ENCODE peak calls at places on chromosome 20, in six cellular contexts. One of them, this sample, is unnamed.

GRCh38 chr20:23995905-23996666 is 7.5 kb upstream of the GGTLC1 start:
- DNase-seq in fibroblast of lung: peak; percentile 51
- DNase-seq in lower lobe of right lung: peak; percentile 70
- DNase-seq in cardiac muscle cell: peak; percentile 80
- DNase-seq in esophagus squamous epithelium: no peak
- DNase-seq in sigmoid colon: no peak
- DNase-seq in this sample: no peak

GRCh38 chr20:13432126-13432525 is 206.6 kb downstream of the TASP1 start:
- DNase-seq in lower lobe of right lung: no peak
- DNase-seq in sigmoid colon: no peak
- DNase-seq in esophagus squamous epithelium: no peak
- DNase-seq in fibroblast of lung: no peak
- DNase-seq in cardiac muscle cell: peak; percentile 37
- DNase-seq in this sample: peak; percentile 10

GRCh38 chr20:49446808-49447207 is 35.7 kb downstream of the KCNB1 start:
- DNase-seq in cardiac muscle cell: peak; percentile 81
- DNase-seq in esophagus squamous epithelium: no peak
- DNase-seq in sigmoid colon: peak; percentile 96
- DNase-seq in lower lobe of right lung: peak; percentile 59
- DNase-seq in fibroblast of lung: peak; percentile 43
- DNase-seq in this sample: no peak

GRCh38 chr20:9052136-9052535 is 16.8 kb upstream of the PLCB4 start:
- DNase-seq in sigmoid colon: no peak
- DNase-seq in fibroblast of lung: no peak
- DNase-seq in lower lobe of right lung: no peak
- DNase-seq in cardiac muscle cell: no peak
- DNase-seq in esophagus squamous epithelium: no peak
- DNase-seq in this sample: no peak

GRCh38 chr20:23634985-23635767 is 2.6 kb downstream of the CST3 start:
- DNase-seq in lower lobe of right lung: no peak
- DNase-seq in cardiac muscle cell: no peak
- DNase-seq in esophagus squamous epithelium: no peak
- DNase-seq in fibroblast of lung: no peak
- DNase-seq in sigmoid colon: no peak
- DNase-seq in this sample: no peak

GRCh38 chr20:13029687-13030510 is 21.1 kb downstream of the SPTLC3 start:
- DNase-seq in fibroblast of lung: peak; percentile 89
- DNase-seq in cardiac muscle cell: no peak
- DNase-seq in lower lobe of right lung: no peak
- DNase-seq in sigmoid colon: no peak
- DNase-seq in esophagus squamous epithelium: no peak
- DNase-seq in this sample: peak; percentile 89

GRCh38 chr20:1491891-1492642 is 847 bp upstream of the SIRPB2 start:
- DNase-seq in cardiac muscle cell: no peak
- DNase-seq in sigmoid colon: no peak
- DNase-seq in esophagus squamous epithelium: no peak
- DNase-seq in fibroblast of lung: no peak
- DNase-seq in lower lobe of right lung: no peak
- DNase-seq in this sample: no peak

GRCh38 chr20:15967334-15967733 is 605.9 kb downstream of the KIF16B start:
- DNase-seq in lower lobe of right lung: no peak
- DNase-seq in esophagus squamous epithelium: no peak
- DNase-seq in sigmoid colon: no peak
- DNase-seq in fibroblast of lung: no peak
- DNase-seq in cardiac muscle cell: no peak
- DNase-seq in this sample: no peak

GRCh38 chr20:58950603-58951002 is 30.5 kb upstream of the NELFCD start:
- DNase-seq in sigmoid colon: no peak
- DNase-seq in lower lobe of right lung: no peak
- DNase-seq in esophagus squamous epithelium: no peak
- DNase-seq in cardiac muscle cell: no peak
- DNase-seq in fibroblast of lung: no peak
- DNase-seq in this sample: no peak

GRCh38 chr20:16580127-16580526 is 6.9 kb upstream of the KIF16B start:
- DNase-seq in cardiac muscle cell: no peak
- DNase-seq in fibroblast of lung: peak; percentile 75
- DNase-seq in lower lobe of right lung: no peak
- DNase-seq in sigmoid colon: no peak
- DNase-seq in esophagus squamous epithelium: no peak
- DNase-seq in this sample: peak; percentile 42

GRCh38 chr20:38066969-38067716 is 33.6 kb downstream of the RPRD1B start:
- DNase-seq in lower lobe of right lung: no peak
- DNase-seq in cardiac muscle cell: no peak
- DNase-seq in sigmoid colon: no peak
- DNase-seq in esophagus squamous epithelium: no peak
- DNase-seq in fibroblast of lung: no peak
- DNase-seq in this sample: no peak

GRCh38 chr20:57092112-57092899 is 174.1 kb downstream of the BMP7 start:
- DNase-seq in cardiac muscle cell: peak; percentile 86
- DNase-seq in lower lobe of right lung: peak; percentile 69
- DNase-seq in fibroblast of lung: peak; percentile 24
- DNase-seq in sigmoid colon: peak; percentile 77
- DNase-seq in esophagus squamous epithelium: no peak
- DNase-seq in this sample: no peak

DNA sequence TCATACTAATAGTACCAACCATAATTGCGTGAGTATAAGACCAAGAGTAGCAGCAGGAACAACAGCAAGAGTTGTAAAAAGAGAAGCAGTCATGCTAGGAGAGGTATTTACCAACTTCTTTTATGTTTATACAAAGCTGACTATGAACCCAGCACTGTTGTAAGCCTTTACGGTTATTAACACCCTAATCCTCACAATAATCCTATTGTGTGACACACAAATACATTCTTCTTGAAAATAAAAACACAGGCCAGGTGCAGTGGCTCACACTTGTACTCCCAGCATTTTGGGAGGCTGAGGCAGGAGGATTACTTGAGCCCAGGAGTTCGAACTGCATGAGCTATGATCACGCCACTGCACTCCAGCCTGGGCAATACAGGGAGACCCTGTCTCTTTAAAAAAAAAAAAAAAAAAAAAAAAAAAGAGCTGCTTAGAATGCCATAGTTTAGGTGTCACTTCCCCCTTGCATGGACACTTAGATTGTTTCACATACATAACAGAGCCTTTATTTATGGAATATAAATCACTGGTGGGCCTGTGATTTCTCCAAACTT is 20.2 kb downstream of the HCK start:
- DNase-seq in lower lobe of right lung: no peak
- DNase-seq in esophagus squamous epithelium: no peak
- DNase-seq in sigmoid colon: no peak
- DNase-seq in cardiac muscle cell: no peak
- DNase-seq in fibroblast of lung: no peak
- DNase-seq in this sample: no peak
- H3K4me3 ChIP-seq in lower lobe of right lung: no peak overlapping the region
- H3K4me3 ChIP-seq in esophagus squamous epithelium: no peak overlapping the region
- H3K4me3 ChIP-seq in sigmoid colon: no peak overlapping the region
- H3K4me3 ChIP-seq in cardiac muscle cell: no peak overlapping the region
- H3K4me3 ChIP-seq in fibroblast of lung: no peak overlapping the region
- H3K4me3 ChIP-seq in this sample: no peak overlapping the region

DNA sequence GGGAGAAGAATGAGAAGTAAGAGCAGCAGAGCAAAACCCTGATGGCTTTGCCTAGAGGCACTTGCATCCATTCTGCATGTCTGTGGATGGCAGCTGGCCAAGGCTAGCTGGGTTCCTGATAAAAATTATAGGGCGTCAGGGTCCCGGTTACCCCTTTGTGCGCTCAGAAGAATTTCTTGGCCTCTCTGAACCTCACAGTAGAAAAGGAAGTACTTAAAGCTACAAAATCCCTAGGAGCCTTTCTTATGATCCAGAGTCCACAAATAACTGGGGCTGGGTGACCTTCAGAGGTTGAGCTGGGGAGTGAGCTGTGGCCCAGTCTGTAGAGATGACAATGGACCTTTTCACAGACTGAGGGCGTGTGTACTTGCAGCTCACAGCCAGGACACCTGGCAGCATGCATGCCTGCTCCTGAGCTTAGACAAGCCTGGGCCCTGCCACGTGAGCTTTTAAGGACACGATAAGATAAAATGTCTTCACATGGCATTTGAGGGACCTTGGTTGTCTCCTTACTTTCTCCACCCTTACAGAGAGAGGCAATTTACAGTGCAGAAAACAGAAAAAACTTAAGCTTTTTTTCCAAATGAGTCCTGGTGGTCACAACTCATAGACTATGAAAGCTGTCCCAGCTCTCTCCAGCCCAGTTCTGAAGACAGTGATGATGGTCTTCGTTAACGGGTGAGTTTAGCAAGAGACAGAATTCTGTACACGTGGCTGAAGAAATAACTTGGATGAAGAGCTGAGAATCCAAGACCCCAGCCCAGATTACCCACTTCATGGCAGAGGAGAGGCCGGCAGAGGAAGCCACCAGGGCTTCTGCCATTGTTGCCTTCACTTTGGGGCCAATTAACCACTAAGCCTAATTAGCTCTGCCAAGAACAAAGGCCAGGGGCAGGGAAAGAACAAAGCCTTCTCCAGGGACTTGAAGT is 50.3 kb downstream of the FOXA2 start:
- DNase-seq in sigmoid colon: no peak
- DNase-seq in cardiac muscle cell: no peak
- DNase-seq in esophagus squamous epithelium: no peak
- DNase-seq in fibroblast of lung: no peak
- DNase-seq in lower lobe of right lung: no peak
- DNase-seq in this sample: no peak
- TF ChIP-seq CTCF in sigmoid colon: no peak
- TF ChIP-seq CTCF in cardiac muscle cell: no peak
- TF ChIP-seq CTCF in esophagus squamous epithelium: no peak
- TF ChIP-seq CTCF in fibroblast of lung: no peak
- TF ChIP-seq CTCF in lower lobe of right lung: no peak
- TF ChIP-seq CTCF in this sample: no peak

DNA sequence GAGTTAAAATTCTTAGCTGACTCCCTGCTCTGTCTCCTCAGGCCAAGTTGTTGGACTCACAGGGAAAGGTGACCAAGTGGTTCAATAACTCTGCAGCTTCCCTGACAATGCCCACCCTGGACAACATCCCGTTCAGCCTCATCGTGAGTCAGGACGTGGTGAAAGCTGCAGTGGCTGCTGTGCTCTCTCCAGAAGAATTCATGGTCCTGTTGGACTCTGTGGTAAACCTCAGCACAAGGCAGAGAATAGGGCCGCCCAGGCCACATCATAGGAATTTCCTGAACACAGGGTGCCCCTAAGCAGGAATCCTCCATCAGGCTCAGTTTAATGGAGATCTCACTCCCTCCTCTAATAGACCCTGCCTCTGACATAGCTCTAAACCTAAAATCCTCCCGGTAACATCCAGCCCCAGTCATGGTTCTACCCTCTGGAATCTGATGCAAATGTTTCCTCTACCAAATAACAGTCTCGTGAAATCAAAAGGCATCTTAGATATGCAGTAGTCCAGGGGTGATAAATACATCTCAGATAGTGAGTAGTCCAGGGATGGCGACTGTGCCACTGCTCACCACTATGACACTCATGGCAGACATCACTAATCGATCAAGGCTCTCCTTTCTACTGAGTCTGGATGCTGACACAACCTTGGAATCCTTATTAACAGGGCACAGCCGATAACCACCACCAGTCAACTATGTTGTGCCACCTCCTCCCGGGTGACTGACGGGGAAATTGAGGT is 18.3 kb downstream of the BPIFB1 start:
- DNase-seq in esophagus squamous epithelium: no peak
- DNase-seq in fibroblast of lung: no peak
- DNase-seq in sigmoid colon: no peak
- DNase-seq in lower lobe of right lung: no peak
- DNase-seq in cardiac muscle cell: no peak
- DNase-seq in this sample: no peak
- H3K27me3 ChIP-seq in esophagus squamous epithelium: no peaks in the 10 kb centered on the region
- H3K27me3 ChIP-seq in fibroblast of lung: peaks cover 5% of the 10 kb centered on the region
- H3K27me3 ChIP-seq in sigmoid colon: no peaks in the 10 kb centered on the region
- H3K27me3 ChIP-seq in lower lobe of right lung: peaks cover 3% of the 10 kb centered on the region
- H3K27me3 ChIP-seq in cardiac muscle cell: peaks cover 27% of the 10 kb centered on the region
- H3K27me3 ChIP-seq in this sample: peaks cover 3% of the 10 kb centered on the region

DNA sequence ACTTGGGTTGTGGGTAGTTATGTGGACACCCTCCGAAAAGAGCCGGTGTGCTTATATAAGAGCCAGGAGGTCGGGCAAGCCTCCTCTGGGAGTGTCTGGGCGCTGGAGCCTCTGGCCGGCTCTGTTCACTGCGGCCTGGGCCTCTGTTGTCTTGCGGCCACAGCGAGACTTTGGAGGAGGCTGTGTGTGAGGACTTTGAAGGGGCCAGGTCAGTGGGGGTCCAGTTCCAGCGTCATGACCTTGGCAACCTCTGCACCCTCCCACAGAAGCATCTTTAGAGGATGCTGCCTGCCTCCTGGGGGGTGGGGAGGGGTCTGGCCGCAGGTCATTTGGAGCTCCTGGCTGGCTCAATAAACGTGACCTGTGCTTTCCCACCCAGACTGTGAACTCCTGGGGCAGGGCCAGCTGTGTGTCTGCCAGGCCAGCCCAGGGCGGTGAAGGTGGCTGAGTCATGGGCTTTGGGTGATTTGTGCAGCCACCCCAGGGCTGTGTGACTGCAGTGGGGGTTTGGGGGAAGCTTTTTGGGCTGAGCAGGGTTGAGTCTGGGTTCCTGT is 1.2 kb downstream of the TCEA2 start:
- DNase-seq in sigmoid colon: no peak
- DNase-seq in lower lobe of right lung: no peak
- DNase-seq in esophagus squamous epithelium: no peak
- DNase-seq in cardiac muscle cell: no peak
- DNase-seq in fibroblast of lung: peak; percentile 37
- DNase-seq in this sample: no peak
- H3K4me3 ChIP-seq in sigmoid colon: peak overlapping the region; percentile 72
- H3K4me3 ChIP-seq in lower lobe of right lung: peak overlapping the region; percentile 92
- H3K4me3 ChIP-seq in esophagus squamous epithelium: peak overlapping the region; percentile 87
- H3K4me3 ChIP-seq in cardiac muscle cell: peak overlapping the region; percentile 88
- H3K4me3 ChIP-seq in fibroblast of lung: peak overlapping the region; percentile 67
- H3K4me3 ChIP-seq in this sample: peak overlapping the region; percentile 89

GRCh38 chr20:41468994-41469600 is 102.5 kb upstream of the EMILIN3 start:
- DNase-seq in cardiac muscle cell: no peak
- DNase-seq in fibroblast of lung: no peak
- DNase-seq in lower lobe of right lung: no peak
- DNase-seq in sigmoid colon: no peak
- DNase-seq in esophagus squamous epithelium: no peak
- DNase-seq in this sample: no peak

GRCh38 chr20:41469868-41470267 is 103.2 kb upstream of the EMILIN3 start:
- DNase-seq in esophagus squamous epithelium: no peak
- DNase-seq in lower lobe of right lung: no peak
- DNase-seq in cardiac muscle cell: no peak
- DNase-seq in sigmoid colon: no peak
- DNase-seq in fibroblast of lung: peak; percentile 12
- DNase-seq in this sample: no peak

GRCh38 chr20:41467690-41468089 is 101.1 kb upstream of the EMILIN3 start:
- DNase-seq in esophagus squamous epithelium: no peak
- DNase-seq in fibroblast of lung: no peak
- DNase-seq in cardiac muscle cell: no peak
- DNase-seq in sigmoid colon: no peak
- DNase-seq in lower lobe of right lung: no peak
- DNase-seq in this sample: no peak

GRCh38 chr20:41470362-41471095 is 103.9 kb upstream of the EMILIN3 start:
- DNase-seq in fibroblast of lung: no peak
- DNase-seq in lower lobe of right lung: no peak
- DNase-seq in cardiac muscle cell: no peak
- DNase-seq in esophagus squamous epithelium: no peak
- DNase-seq in sigmoid colon: no peak
- DNase-seq in this sample: no peak

GRCh38 chr20:41466836-41467619 is 100.4 kb upstream of the EMILIN3 start:
- DNase-seq in fibroblast of lung: no peak
- DNase-seq in sigmoid colon: no peak
- DNase-seq in esophagus squamous epithelium: no peak
- DNase-seq in lower lobe of right lung: no peak
- DNase-seq in cardiac muscle cell: no peak
- DNase-seq in this sample: no peak
- TF ChIP-seq CTCF in fibroblast of lung: no peak
- TF ChIP-seq CTCF in sigmoid colon: no peak
- TF ChIP-seq CTCF in esophagus squamous epithelium: no peak
- TF ChIP-seq CTCF in lower lobe of right lung: no peak
- TF ChIP-seq CTCF in cardiac muscle cell: no peak
- TF ChIP-seq CTCF in this sample: no peak

GRCh38 chr20:47818996-47819609 is 33.8 kb upstream of the SULF2 start:
- DNase-seq in sigmoid colon: peak; percentile 40
- DNase-seq in cardiac muscle cell: no peak
- DNase-seq in lower lobe of right lung: no peak
- DNase-seq in fibroblast of lung: no peak
- DNase-seq in esophagus squamous epithelium: no peak
- DNase-seq in this sample: no peak
- H3K27me3 ChIP-seq in sigmoid colon: no peaks in the 10 kb centered on the region
- H3K27me3 ChIP-seq in cardiac muscle cell: peaks cover 6% of the 10 kb centered on the region
- H3K27me3 ChIP-seq in lower lobe of right lung: peaks cover 32% of the 10 kb centered on the region
- H3K27me3 ChIP-seq in fibroblast of lung: no peaks in the 10 kb centered on the region
- H3K27me3 ChIP-seq in esophagus squamous epithelium: no peaks in the 10 kb centered on the region
- H3K27me3 ChIP-seq in this sample: no peaks in the 10 kb centered on the region

This sample was measured in kidney epithelial cell.